ENCODE peak calls at places on chromosomes 1 and 21, in four cellular contexts. T, H, W and O are unnamed samples.
A peak's percentile ranks its signal among the peaks of the same experiment; 100 is the strongest.

GRCh38 chr1:35857830-35858229 is 25.2 kb upstream of the AGO1 start:
- DNase-seq in W (no peak), H (no peak), T (no peak), O (peak; percentile 10)

GRCh38 chr1:35568975-35569395 is 4.1 kb upstream of the TFAP2E start:
- DNase-seq in T (peak; percentile 84), W (peak; percentile 60), H (no peak), O (peak; percentile 35)

GRCh38 chr1:173663159-173663558 is 6.5 kb downstream of the ANKRD45 start:
- DNase-seq in H (no peak), T (no peak), W (no peak), O (no peak)

GRCh38 chr1:24294228-24294672 is 24.9 kb upstream of the GRHL3 start:
- DNase-seq in T (no peak), W (no peak), H (no peak), O (no peak)

GRCh38 chr1:64861611-64862010 is 104.7 kb downstream of the JAK1 start:
- DNase-seq in H (no peak), W (peak; percentile 31), T (no peak), O (no peak)

GRCh38 chr1:149879556-149879955 is 19.8 kb upstream of the BOLA1 start:
- DNase-seq in H (no peak), T (no peak), W (no peak), O (no peak)

GRCh38 chr1:203325418-203326091 is 20.2 kb downstream of the BTG2 start:
- DNase-seq in T (no peak), H (no peak), W (no peak), O (no peak)

GRCh38 chr1:67719329-67720196 is 34.6 kb downstream of the GADD45A start:
- DNase-seq in T (no peak), H (no peak), W (no peak), O (no peak)

GRCh38 chr1:112265946-112266345 is 130.1 kb upstream of the CTTNBP2NL start:
- DNase-seq in W (no peak), H (no peak), T (no peak), O (no peak)

GRCh38 chr1:185646202-185646683 is 87.9 kb upstream of the HMCN1 start:
- DNase-seq in H (no peak), T (no peak), W (peak; percentile 99), O (peak; percentile 78)

GRCh38 chr1:25622526-25622925 is 5.9 kb downstream of the MAN1C1 start:
- DNase-seq in T (no peak), W (no peak), H (no peak), O (no peak)

GRCh38 chr1:5492861-5493260 is 499.4 kb downstream of the NPHP4 start:
- DNase-seq in T (no peak), H (no peak), W (no peak), O (no peak)

GRCh38 chr1:115705085-115706008 is 63.2 kb downstream of the CASQ2 start:
- DNase-seq in W (no peak), T (no peak), H (no peak), O (no peak)

GRCh38 chr1:11339346-11340247 is 66.6 kb downstream of the UBIAD1 start:
- DNase-seq in H (no peak), T (peak; percentile 42), W (no peak), O (peak; percentile 1)

GRCh38 chr21:37237764-37238163 is 29.4 kb downstream of the VPS26C start:
- DNase-seq in H (no peak), W (no peak), T (no peak), O (no peak)

GRCh38 chr1:13813398-13814012 is 113.5 kb downstream of the PRDM2 start:
- DNase-seq in T (peak; percentile 89), H (no peak), W (no peak), O (no peak)

GRCh38 chr1:90850925-90851710 is 134.0 kb upstream of the BARHL2 start:
- DNase-seq in H (no peak), T (peak; percentile 91), W (peak; percentile 50), O (peak; percentile 40)

GRCh38 chr1:76901158-76901767 is 34.0 kb downstream of the ST6GALNAC5 start:
- DNase-seq in T (peak; percentile 29), H (peak; percentile 9), W (peak; percentile 46), O (peak; percentile 54)

GRCh38 chr1:179016694-179017382 is 8.9 kb upstream of the FAM20B start:
- DNase-seq in H (no peak), W (peak; percentile 89), T (peak; percentile 87), O (peak; percentile 93)

GRCh38 chr1:24567792-24568388 is 12.0 kb downstream of the NCMAP start:
- DNase-seq in T (no peak), H (no peak), W (peak; percentile 92), O (no peak)

GRCh38 chr1:33429332-33429731 is 1.6 kb downstream of the PHC2 start:
- DNase-seq in H (no peak), W (no peak), T (no peak), O (no peak)

GRCh38 chr1:73811798-73812197 is 386.2 kb downstream of the LRRIQ3 start:
- DNase-seq in H (no peak), T (no peak), W (no peak), O (no peak)

GRCh38 chr1:236090741-236091147 is 25.9 kb upstream of the NID1 start:
- DNase-seq in H (no peak), W (no peak), T (no peak), O (no peak)

GRCh38 chr1:8767006-8767405 is 50.4 kb downstream of the RERE start:
- DNase-seq in W (no peak), T (no peak), H (no peak), O (no peak)

GRCh38 chr21:33029975-33030461 is 4.3 kb downstream of the OLIG2 start:
- DNase-seq in W (no peak), T (no peak), H (no peak), O (no peak)

GRCh38 chr1:81550753-81551152 is 250.0 kb upstream of the ADGRL2 start:
- DNase-seq in T (no peak), W (no peak), H (no peak), O (peak; percentile 19)

GRCh38 chr1:29379438-29380073 is 143.2 kb downstream of the PTPRU start:
- DNase-seq in T (peak; percentile 60), W (peak; percentile 53), H (peak; percentile 2), O (peak; percentile 72)

GRCh38 chr1:47478090-47478489 is 40.2 kb downstream of the FOXD2 start:
- DNase-seq in H (no peak), T (no peak), W (peak; percentile 92), O (no peak)

GRCh38 chr1:44501022-44501910 is 96.2 kb downstream of the RNF220 start:
- DNase-seq in H (no peak), W (peak; percentile 12), T (no peak), O (no peak)

GRCh38 chr1:223153177-223154119 is 10.4 kb upstream of the TLR5 start:
- DNase-seq in W (no peak), T (no peak), H (no peak), O (no peak)

GRCh38 chr1:223230161-223230881 is 87.3 kb upstream of the TLR5 start:
- DNase-seq in W (no peak), H (no peak), T (no peak), O (peak; percentile 41)

GRCh38 chr1:37501661-37502060 is 12.9 kb downstream of the MEAF6 start:
- DNase-seq in W (no peak), H (no peak), T (no peak), O (no peak)

GRCh38 chr1:37502104-37502503 is 12.5 kb downstream of the MEAF6 start:
- DNase-seq in H (no peak), T (no peak), W (no peak), O (no peak)

GRCh38 chr1:37495875-37496274 is 18.7 kb downstream of the MEAF6 start:
- DNase-seq in W (no peak), H (no peak), T (no peak), O (no peak)

GRCh38 chr1:37497832-37498231 is 16.7 kb downstream of the MEAF6 start:
- DNase-seq in H (no peak), T (no peak), W (no peak), O (no peak)

DNA sequence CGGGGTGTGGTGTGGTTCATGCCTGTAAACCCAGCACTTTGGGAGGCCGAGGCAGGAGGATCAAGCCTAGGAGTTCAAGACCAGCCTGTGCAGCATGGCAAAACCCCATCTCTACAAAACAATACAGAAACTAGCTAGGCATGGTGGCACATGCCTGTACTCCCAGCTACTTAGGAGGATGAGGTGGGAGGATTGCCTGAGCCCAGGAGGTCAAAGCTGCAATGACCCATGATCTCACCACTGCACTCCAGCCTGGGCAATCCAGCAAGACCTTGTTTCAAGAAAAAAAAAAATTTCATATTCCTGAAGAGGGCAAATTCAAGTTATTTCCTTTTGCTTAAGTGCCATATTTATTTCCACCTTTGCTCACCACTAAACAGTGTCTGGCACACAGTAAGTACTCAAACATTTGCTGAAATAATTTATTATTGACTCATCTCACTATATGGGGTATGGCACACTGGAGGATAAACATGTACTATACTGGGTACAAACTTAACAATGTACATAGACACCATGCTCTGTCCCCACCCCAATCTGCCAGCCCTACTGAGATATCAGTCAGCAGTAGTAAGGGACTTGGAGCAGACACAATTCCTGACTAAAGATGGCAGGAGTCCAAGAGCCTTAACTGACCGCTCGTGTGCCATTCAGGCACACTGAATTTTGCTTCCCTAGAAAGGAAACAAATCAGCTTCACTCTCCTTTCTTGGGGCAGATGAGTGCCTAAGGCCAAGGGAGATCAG is 15.5 kb downstream of the MEAF6 start:
- DNase-seq in H (no peak), W (no peak), T (no peak), O (no peak)
- TF ChIP-seq SIN3A in H (no peak), W (no peak), T (no peak), O (no peak)

DNA sequence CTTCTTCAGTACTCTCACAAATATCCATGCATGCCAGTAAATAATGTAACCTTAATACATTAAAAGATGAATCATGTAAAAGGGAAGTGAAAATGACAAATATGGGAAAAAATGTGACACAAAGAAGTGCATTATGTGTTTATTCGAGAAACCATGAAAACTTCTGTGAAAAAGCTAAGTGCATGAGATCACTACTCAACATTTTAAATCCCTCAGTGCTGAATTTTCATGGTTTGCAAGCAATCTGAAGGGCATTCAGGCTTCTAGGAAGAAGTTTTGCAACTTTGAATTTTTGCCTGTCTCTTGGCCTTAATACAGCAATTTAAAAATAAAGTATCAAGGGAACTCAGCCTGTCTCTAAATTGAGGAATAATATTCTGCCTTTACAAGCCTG is 78.2 kb downstream of the MAP3K7CL start:
- DNase-seq in H (no peak), W (no peak), T (no peak), O (no peak)
- TF ChIP-seq ATF3 in H (no peak), W (no peak), T (no peak), O (no peak)

DNA sequence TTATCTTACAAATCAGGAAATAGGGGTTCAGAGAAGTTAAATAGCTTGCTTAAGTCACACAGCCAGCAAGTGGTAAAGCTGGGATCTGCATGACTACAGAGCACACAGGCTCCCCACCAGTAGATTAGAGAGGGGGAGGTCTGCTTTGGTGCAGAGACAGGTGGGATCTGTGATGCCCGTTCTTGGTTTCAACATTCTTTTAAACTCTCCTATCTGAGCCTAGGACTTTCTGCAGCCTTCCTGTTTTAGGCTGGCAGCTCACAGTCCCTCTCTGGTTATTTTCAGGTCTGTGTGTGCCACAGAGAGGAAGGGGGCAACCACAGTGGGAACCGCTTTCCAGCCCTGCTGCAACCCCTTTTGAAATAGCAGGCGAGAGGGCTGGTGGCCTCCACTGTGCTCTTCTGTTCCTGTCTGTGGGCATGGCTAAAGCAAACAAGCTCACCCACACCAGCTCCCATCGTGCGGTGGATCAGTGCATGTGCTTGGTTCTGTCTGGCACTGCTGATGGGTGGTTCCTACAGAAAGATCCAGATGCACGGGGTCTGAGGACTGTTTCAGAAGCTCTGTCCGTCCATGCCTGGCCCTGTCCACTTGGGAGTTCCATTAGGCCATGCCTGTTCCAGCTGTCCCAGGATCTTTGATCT is 1.7 kb upstream of the IL6R start:
- DNase-seq in H (no peak), T (no peak), W (no peak), O (no peak)
- TF ChIP-seq ZBTB33 in H (no peak), T (no peak), W (no peak), O (no peak)

DNA sequence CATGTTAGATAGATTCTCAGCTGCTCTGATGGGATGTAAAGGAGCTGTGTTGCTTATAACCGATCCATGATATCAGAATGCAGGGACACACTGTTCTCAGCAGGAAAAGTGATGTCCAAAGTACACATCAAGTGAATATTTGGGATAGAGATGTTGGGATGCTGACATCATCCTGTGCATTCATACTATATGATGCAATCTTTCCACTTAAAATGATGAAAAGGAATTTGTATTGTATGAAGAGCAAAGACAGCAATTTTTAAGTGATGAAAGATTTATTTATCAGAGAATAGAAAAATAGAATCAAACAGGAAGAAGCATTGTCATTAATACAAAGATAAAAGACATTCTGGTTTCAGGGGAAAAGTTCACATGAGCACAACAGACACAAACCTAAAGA is 110.1 kb downstream of the ERG start:
- DNase-seq in T (no peak), H (no peak), W (no peak), O (no peak)
- TF ChIP-seq SIN3A in T (no peak), H (no peak), W (no peak), O (no peak)